ENCODE peak calls at places on chromosomes 6 and 20, in five cellular contexts. One of them, this sample, is unnamed. For H3K4me1, the result is how much of the 10 kb centered on the place peaks cover.

GRCh38 chr20:57895161-57895855 is 185.5 kb upstream of the PMEPA1 start:
- DNase-seq in aorta: no peak
- DNase-seq in kidney: no peak
- DNase-seq in transverse colon: no peak
- DNase-seq in hepatocyte: no peak
- DNase-seq in this sample: no peak

GRCh38 chr20:31712112-31712553 is 10.5 kb downstream of the BCL2L1 start:
- DNase-seq in aorta: no peak
- DNase-seq in kidney: no peak
- DNase-seq in transverse colon: no peak
- DNase-seq in hepatocyte: peak
- DNase-seq in this sample: no peak

GRCh38 chr20:35387334-35387733 is 24.4 kb downstream of the UQCC1 start:
- DNase-seq in aorta: no peak
- DNase-seq in kidney: no peak
- DNase-seq in transverse colon: no peak
- DNase-seq in hepatocyte: no peak
- DNase-seq in this sample: no peak

GRCh38 chr20:32460683-32461320 is 102.7 kb downstream of the ASXL1 start:
- DNase-seq in aorta: no peak
- DNase-seq in kidney: peak
- DNase-seq in transverse colon: no peak
- DNase-seq in hepatocyte: no peak
- DNase-seq in this sample: no peak

GRCh38 chr20:7754102-7754501 is 186.2 kb downstream of the HAO1 start:
- DNase-seq in aorta: no peak
- DNase-seq in kidney: no peak
- DNase-seq in transverse colon: no peak
- DNase-seq in hepatocyte: no peak
- DNase-seq in this sample: no peak

GRCh38 chr6:33215281-33215680 is 7.0 kb downstream of the RING1 start:
- DNase-seq in aorta: no peak
- DNase-seq in kidney: no peak
- DNase-seq in transverse colon: no peak
- DNase-seq in hepatocyte: no peak
- DNase-seq in this sample: no peak

GRCh38 chr6:132937466-132937906 is 123.1 kb downstream of the RPS12 start:
- DNase-seq in aorta: no peak
- DNase-seq in kidney: no peak
- DNase-seq in transverse colon: peak
- DNase-seq in hepatocyte: peak
- DNase-seq in this sample: no peak

GRCh38 chr20:35451295-35451694 is 4.1 kb upstream of the CEP250 start:
- DNase-seq in aorta: no peak
- DNase-seq in kidney: no peak
- DNase-seq in transverse colon: no peak
- DNase-seq in hepatocyte: no peak
- DNase-seq in this sample: no peak

GRCh38 chr20:3889489-3890409 is 562 bp downstream of the PANK2 start:
- DNase-seq in aorta: peak
- DNase-seq in kidney: peak
- DNase-seq in transverse colon: peak
- DNase-seq in hepatocyte: peak
- DNase-seq in this sample: peak

GRCh38 chr6:10431423-10432164 is 16.7 kb upstream of the TFAP2A start:
- DNase-seq in aorta: no peak
- DNase-seq in kidney: no peak
- DNase-seq in transverse colon: no peak
- DNase-seq in hepatocyte: no peak
- DNase-seq in this sample: no peak

GRCh38 chr6:34157236-34157830 is 11.4 kb upstream of the GRM4 start:
- DNase-seq in aorta: no peak
- DNase-seq in kidney: peak
- DNase-seq in transverse colon: no peak
- DNase-seq in hepatocyte: no peak
- DNase-seq in this sample: peak

GRCh38 chr6:121670511-121670910 is 235.1 kb downstream of the GJA1 start:
- DNase-seq in aorta: no peak
- DNase-seq in kidney: no peak
- DNase-seq in transverse colon: no peak
- DNase-seq in hepatocyte: no peak
- DNase-seq in this sample: no peak

DNA sequence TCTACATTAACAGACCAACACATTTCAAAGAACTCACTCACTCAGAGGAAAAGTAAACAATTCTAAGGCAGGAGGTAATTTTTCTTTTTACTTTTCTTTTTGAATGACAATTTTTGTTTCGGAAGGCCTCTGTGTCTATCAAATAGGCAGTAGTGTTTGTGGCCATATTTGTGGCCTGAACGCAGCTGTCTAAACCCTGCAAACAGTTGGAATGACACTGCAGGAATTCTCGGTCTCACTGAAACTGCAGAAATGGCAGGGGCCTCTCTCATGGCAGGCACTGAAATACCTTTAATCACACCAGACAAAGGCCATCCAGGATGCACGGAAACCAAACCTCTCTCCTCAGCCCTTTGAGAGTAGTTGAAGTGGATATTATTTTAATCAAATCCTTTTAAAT is 30.4 kb downstream of the FYN start:
- DNase-seq in aorta: no peak
- DNase-seq in kidney: no peak
- DNase-seq in transverse colon: no peak
- DNase-seq in hepatocyte: peak
- DNase-seq in this sample: no peak
- H3K4me1 ChIP-seq in aorta: under half
- H3K4me1 ChIP-seq in kidney: under half
- H3K4me1 ChIP-seq in transverse colon: under half
- H3K4me1 ChIP-seq in hepatocyte: under half
- H3K4me1 ChIP-seq in this sample: under half

DNA sequence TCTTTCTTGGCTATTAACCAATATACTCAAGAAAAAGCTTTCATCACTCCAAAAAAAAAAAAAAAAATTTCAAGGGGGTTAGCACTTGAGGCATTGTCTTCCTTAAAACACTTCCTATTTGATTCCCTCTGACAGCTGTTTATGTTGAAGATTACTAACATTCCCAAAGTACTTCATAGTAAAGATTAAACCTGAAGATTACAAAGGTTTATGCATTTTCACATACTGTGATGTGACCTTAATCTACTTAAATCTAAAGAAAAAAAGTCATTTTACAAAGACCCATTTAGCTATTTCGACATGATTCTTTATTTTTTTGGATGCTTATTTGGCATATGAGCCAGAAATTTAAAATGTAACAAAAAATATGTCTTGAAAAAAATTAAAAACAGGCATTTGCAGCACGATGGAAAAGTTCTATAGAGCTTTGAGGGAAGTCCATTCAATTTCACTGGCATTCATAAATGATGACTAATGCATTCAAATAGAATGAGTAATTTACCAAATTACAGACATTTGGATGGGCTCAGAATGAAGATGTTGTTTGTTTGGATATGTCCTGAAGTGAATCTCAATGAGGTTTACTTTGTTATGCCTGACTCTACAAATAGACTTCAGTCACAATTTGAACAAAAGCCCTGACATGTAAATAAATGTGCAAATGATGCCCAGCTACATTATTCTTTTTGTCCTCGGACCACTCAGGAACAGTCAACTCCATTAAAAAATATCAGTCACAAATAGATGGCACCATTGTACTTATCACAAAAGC is 674.6 kb upstream of the MARCKS start:
- DNase-seq in aorta: no peak
- DNase-seq in kidney: no peak
- DNase-seq in transverse colon: no peak
- DNase-seq in hepatocyte: no peak
- DNase-seq in this sample: no peak
- H3K27ac ChIP-seq in aorta: no peak
- H3K27ac ChIP-seq in kidney: no peak
- H3K27ac ChIP-seq in transverse colon: no peak
- H3K27ac ChIP-seq in hepatocyte: no peak
- H3K27ac ChIP-seq in this sample: no peak

DNA sequence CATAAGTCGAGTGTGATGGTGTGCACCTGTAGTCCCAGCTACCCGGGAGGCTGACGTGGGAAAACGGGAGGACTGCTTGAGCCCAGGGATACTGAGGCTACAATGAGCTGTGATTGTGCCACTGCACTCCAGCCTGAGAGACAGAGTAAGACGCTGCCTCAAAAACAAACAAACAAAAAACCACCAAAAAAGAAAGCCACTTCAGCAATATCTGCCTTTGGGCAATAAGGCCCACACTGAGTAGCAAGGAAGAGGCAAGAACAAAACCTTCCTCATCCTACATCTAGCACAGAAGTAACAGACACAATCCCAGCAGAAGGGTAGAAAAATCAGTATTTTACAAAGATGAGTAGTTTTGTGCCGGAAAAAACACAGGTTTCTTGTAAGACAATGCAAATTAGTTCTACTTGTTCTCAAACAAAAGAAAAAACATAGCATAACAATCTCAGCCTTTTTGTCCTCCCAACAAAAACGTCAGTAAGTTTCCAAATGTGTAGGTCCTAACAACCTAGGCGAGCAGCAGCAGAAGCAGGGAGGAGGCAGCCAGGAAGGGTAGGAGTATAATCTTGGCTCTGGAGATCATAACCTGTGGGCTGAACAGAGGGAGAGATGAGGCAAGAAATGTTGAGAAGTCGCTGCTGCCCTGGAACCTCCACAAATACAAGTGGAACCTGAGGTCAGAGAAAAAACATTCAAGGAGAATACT is 5.7 kb downstream of the PPP1R10 start:
- DNase-seq in aorta: no peak
- DNase-seq in kidney: no peak
- DNase-seq in transverse colon: no peak
- DNase-seq in hepatocyte: no peak
- DNase-seq in this sample: no peak
- H3K4me1 ChIP-seq in aorta: under half
- H3K4me1 ChIP-seq in kidney: under half
- H3K4me1 ChIP-seq in transverse colon: under half
- H3K4me1 ChIP-seq in hepatocyte: under half
- H3K4me1 ChIP-seq in this sample: under half

GRCh38 chr20:25397081-25397480 is 6.4 kb upstream of the ABHD12 start:
- DNase-seq in aorta: no peak
- DNase-seq in kidney: no peak
- DNase-seq in transverse colon: peak
- DNase-seq in hepatocyte: no peak
- DNase-seq in this sample: no peak

GRCh38 chr20:25398363-25399037 is 7.9 kb upstream of the ABHD12 start:
- DNase-seq in aorta: no peak
- DNase-seq in kidney: no peak
- DNase-seq in transverse colon: no peak
- DNase-seq in hepatocyte: no peak
- DNase-seq in this sample: no peak

GRCh38 chr20:25394996-25395395 is 4.4 kb upstream of the ABHD12 start:
- DNase-seq in aorta: no peak
- DNase-seq in kidney: no peak
- DNase-seq in transverse colon: no peak
- DNase-seq in hepatocyte: no peak
- DNase-seq in this sample: no peak

GRCh38 chr20:25399038-25399430 is 8.4 kb upstream of the ABHD12 start:
- DNase-seq in aorta: no peak
- DNase-seq in kidney: no peak
- DNase-seq in transverse colon: peak
- DNase-seq in hepatocyte: peak
- DNase-seq in this sample: no peak

DNA sequence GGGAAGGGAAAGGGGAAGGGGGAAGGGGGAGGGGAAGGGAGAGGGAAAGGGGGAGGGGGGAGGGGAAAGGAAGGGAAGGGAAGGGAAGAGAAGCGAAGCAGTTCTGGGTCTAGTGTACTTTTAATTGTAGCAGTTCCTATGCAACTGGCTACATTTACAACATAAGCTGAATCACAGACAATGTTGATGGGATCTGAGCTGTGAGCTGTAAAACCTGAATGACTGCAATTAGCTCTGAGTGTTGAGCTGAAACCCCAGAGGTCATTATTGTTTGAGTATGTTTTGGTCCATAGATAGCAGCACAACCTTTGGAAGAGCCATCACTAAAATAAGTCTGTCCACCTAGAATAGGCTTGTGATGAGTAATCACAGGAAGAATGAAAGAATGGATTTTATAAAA is 7.2 kb upstream of the ABHD12 start:
- DNase-seq in aorta: no peak
- DNase-seq in kidney: no peak
- DNase-seq in transverse colon: no peak
- DNase-seq in hepatocyte: peak
- DNase-seq in this sample: no peak
- H3K27ac ChIP-seq in aorta: no peak
- H3K27ac ChIP-seq in kidney: no peak
- H3K27ac ChIP-seq in transverse colon: peak
- H3K27ac ChIP-seq in hepatocyte: peak
- H3K27ac ChIP-seq in this sample: peak

This sample was measured in suprapubic skin.